ENCODE peak calls at places on chromosome 9, in five cellular contexts. One of them, this sample, is unnamed.

GRCh38 chr9:135698236-135698635 is 1.0 kb downstream of the SOHLH1 start:
- DNase-seq in SW480: no peak
- DNase-seq in suprapubic skin: no peak
- DNase-seq in memory B cell: no peak
- DNase-seq in occipital lobe: no peak
- DNase-seq in this sample: no peak

GRCh38 chr9:89595646-89596045 is 9.2 kb upstream of the GADD45G start:
- DNase-seq in suprapubic skin: no peak
- DNase-seq in memory B cell: no peak
- DNase-seq in SW480: no peak
- DNase-seq in occipital lobe: no peak
- DNase-seq in this sample: no peak

GRCh38 chr9:79023134-79023577 is 548.6 kb upstream of the TLE4 start:
- DNase-seq in memory B cell: no peak
- DNase-seq in SW480: peak
- DNase-seq in occipital lobe: no peak
- DNase-seq in suprapubic skin: no peak
- DNase-seq in this sample: no peak

GRCh38 chr9:100352201-100352726 is 478 bp downstream of the TEX10 start:
- DNase-seq in suprapubic skin: peak
- DNase-seq in SW480: peak
- DNase-seq in occipital lobe: peak
- DNase-seq in memory B cell: no peak
- DNase-seq in this sample: peak

GRCh38 chr9:89886281-89886700 is 281.5 kb downstream of the GADD45G start:
- DNase-seq in SW480: no peak
- DNase-seq in memory B cell: no peak
- DNase-seq in occipital lobe: no peak
- DNase-seq in suprapubic skin: no peak
- DNase-seq in this sample: no peak

GRCh38 chr9:73470766-73471165 is 319.1 kb downstream of the ANXA1 start:
- DNase-seq in SW480: no peak
- DNase-seq in memory B cell: no peak
- DNase-seq in occipital lobe: no peak
- DNase-seq in suprapubic skin: no peak
- DNase-seq in this sample: no peak

GRCh38 chr9:126150411-126151030 is 176.1 kb upstream of the MVB12B start:
- DNase-seq in memory B cell: no peak
- DNase-seq in occipital lobe: no peak
- DNase-seq in SW480: no peak
- DNase-seq in suprapubic skin: no peak
- DNase-seq in this sample: peak

GRCh38 chr9:135081264-135081660 is 6.2 kb upstream of the OLFM1 start:
- DNase-seq in memory B cell: no peak
- DNase-seq in occipital lobe: no peak
- DNase-seq in suprapubic skin: peak
- DNase-seq in SW480: no peak
- DNase-seq in this sample: peak

GRCh38 chr9:121599872-121600585 is 51.4 kb upstream of the DAB2IP start:
- DNase-seq in SW480: no peak
- DNase-seq in occipital lobe: no peak
- DNase-seq in memory B cell: no peak
- DNase-seq in suprapubic skin: no peak
- DNase-seq in this sample: no peak

GRCh38 chr9:72304538-72304937 is 60.5 kb downstream of the ZFAND5 start:
- DNase-seq in SW480: no peak
- DNase-seq in suprapubic skin: no peak
- DNase-seq in occipital lobe: no peak
- DNase-seq in memory B cell: no peak
- DNase-seq in this sample: no peak

GRCh38 chr9:107158321-107158720 is 124.8 kb upstream of the RAD23B start:
- DNase-seq in SW480: peak
- DNase-seq in suprapubic skin: no peak
- DNase-seq in memory B cell: no peak
- DNase-seq in occipital lobe: no peak
- DNase-seq in this sample: no peak

GRCh38 chr9:114004221-114004716 is 73.8 kb downstream of the AMBP start:
- DNase-seq in suprapubic skin: peak
- DNase-seq in memory B cell: no peak
- DNase-seq in SW480: no peak
- DNase-seq in occipital lobe: no peak
- DNase-seq in this sample: peak

GRCh38 chr9:106868565-106868964 is 5.6 kb downstream of the ZNF462 start:
- DNase-seq in suprapubic skin: no peak
- DNase-seq in memory B cell: no peak
- DNase-seq in occipital lobe: no peak
- DNase-seq in SW480: no peak
- DNase-seq in this sample: no peak

GRCh38 chr9:14687042-14687719 is 6.1 kb downstream of the ZDHHC21 start:
- DNase-seq in suprapubic skin: no peak
- DNase-seq in SW480: no peak
- DNase-seq in occipital lobe: no peak
- DNase-seq in memory B cell: no peak
- DNase-seq in this sample: peak

GRCh38 chr9:118028225-118028624 is 324.0 kb downstream of the TLR4 start:
- DNase-seq in memory B cell: no peak
- DNase-seq in suprapubic skin: no peak
- DNase-seq in SW480: no peak
- DNase-seq in occipital lobe: no peak
- DNase-seq in this sample: no peak

GRCh38 chr9:73011956-73012355 is 59.1 kb upstream of the ALDH1A1 start:
- DNase-seq in SW480: no peak
- DNase-seq in memory B cell: no peak
- DNase-seq in occipital lobe: no peak
- DNase-seq in suprapubic skin: no peak
- DNase-seq in this sample: no peak

GRCh38 chr9:98606730-98607129 is 102.0 kb downstream of the GABBR2 start:
- DNase-seq in occipital lobe: no peak
- DNase-seq in suprapubic skin: no peak
- DNase-seq in SW480: no peak
- DNase-seq in memory B cell: no peak
- DNase-seq in this sample: no peak

GRCh38 chr9:130714586-130715110 is 21.1 kb downstream of the EXOSC2 start:
- DNase-seq in occipital lobe: no peak
- DNase-seq in suprapubic skin: no peak
- DNase-seq in memory B cell: no peak
- DNase-seq in SW480: no peak
- DNase-seq in this sample: no peak

GRCh38 chr9:78031271-78031825 is at the start of gene GNAQ:
- DNase-seq in occipital lobe: no peak
- DNase-seq in suprapubic skin: peak
- DNase-seq in SW480: peak
- DNase-seq in memory B cell: peak
- DNase-seq in this sample: peak

GRCh38 chr9:35994959-35995358 is 37.0 kb upstream of the OR2S2 start:
- DNase-seq in SW480: no peak
- DNase-seq in memory B cell: no peak
- DNase-seq in occipital lobe: no peak
- DNase-seq in suprapubic skin: no peak
- DNase-seq in this sample: no peak

GRCh38 chr9:84111726-84112125 is 131.1 kb downstream of the RMI1 start:
- DNase-seq in suprapubic skin: no peak
- DNase-seq in SW480: no peak
- DNase-seq in occipital lobe: no peak
- DNase-seq in memory B cell: no peak
- DNase-seq in this sample: no peak

GRCh38 chr9:127778280-127779135 is at the start of gene SH2D3C:
- DNase-seq in suprapubic skin: no peak
- DNase-seq in occipital lobe: no peak
- DNase-seq in SW480: no peak
- DNase-seq in memory B cell: no peak
- DNase-seq in this sample: no peak

GRCh38 chr9:109535365-109535764 is 37.3 kb upstream of the PTPN3 start:
- DNase-seq in suprapubic skin: no peak
- DNase-seq in memory B cell: no peak
- DNase-seq in SW480: no peak
- DNase-seq in occipital lobe: no peak
- DNase-seq in this sample: no peak

GRCh38 chr9:127714916-127715442 is 484 bp downstream of the PTRH1 start:
- DNase-seq in occipital lobe: no peak
- DNase-seq in suprapubic skin: no peak
- DNase-seq in memory B cell: no peak
- DNase-seq in SW480: peak
- DNase-seq in this sample: no peak

GRCh38 chr9:82202808-82203207 is 214.2 kb downstream of the SPATA31D1 start:
- DNase-seq in SW480: no peak
- DNase-seq in suprapubic skin: no peak
- DNase-seq in occipital lobe: no peak
- DNase-seq in memory B cell: no peak
- DNase-seq in this sample: no peak

GRCh38 chr9:77507212-77507961 is 140.7 kb downstream of the GNA14 start:
- DNase-seq in suprapubic skin: no peak
- DNase-seq in SW480: no peak
- DNase-seq in occipital lobe: no peak
- DNase-seq in memory B cell: no peak
- DNase-seq in this sample: no peak

GRCh38 chr9:79611091-79611614 is 39.4 kb downstream of the TLE4 start:
- DNase-seq in memory B cell: no peak
- DNase-seq in occipital lobe: no peak
- DNase-seq in suprapubic skin: no peak
- DNase-seq in SW480: peak
- DNase-seq in this sample: no peak

GRCh38 chr9:108182950-108183381 is 672.8 kb downstream of the ACTL7B start:
- DNase-seq in memory B cell: no peak
- DNase-seq in SW480: no peak
- DNase-seq in suprapubic skin: no peak
- DNase-seq in occipital lobe: no peak
- DNase-seq in this sample: no peak

GRCh38 chr9:93911871-93912554 is 43.1 kb downstream of the BARX1 start:
- DNase-seq in memory B cell: no peak
- DNase-seq in SW480: no peak
- DNase-seq in suprapubic skin: no peak
- DNase-seq in occipital lobe: no peak
- DNase-seq in this sample: no peak

GRCh38 chr9:99822096-99822595 is 461 bp downstream of the NR4A3 start:
- DNase-seq in suprapubic skin: peak
- DNase-seq in memory B cell: no peak
- DNase-seq in occipital lobe: no peak
- DNase-seq in SW480: no peak
- DNase-seq in this sample: no peak